ENCODE peak calls at places on chromosomes 5 and 9, in ten cellular contexts. T, D, C, X, A, Z, U, S, E and I are unnamed samples. For H3K4me1, the result is how much of the 10 kb centered on the place peaks cover.

GRCh38 chr9:10268500-10269485 is 344.0 kb downstream of the PTPRD start:
- DNase-seq in T (peak), D (no peak), C (no peak), X (no peak), A (no peak), Z (no peak), U (peak), S (peak), E (no peak), I (no peak)

GRCh38 chr5:3325811-3326568 is 269.6 kb upstream of the IRX1 start:
- DNase-seq in T (no peak), D (no peak), C (no peak), X (no peak), A (peak), Z (no peak), U (no peak), S (no peak), E (no peak), I (no peak)

GRCh38 chr5:60550311-60550710 is 149.7 kb downstream of the DEPDC1B start:
- DNase-seq in T (no peak), D (no peak), C (no peak), X (no peak), A (no peak), Z (no peak), U (no peak), S (no peak), E (no peak), I (no peak)

GRCh38 chr9:132069046-132069898 is 10.4 kb downstream of the MED27 start:
- DNase-seq in T (no peak), D (no peak), C (no peak), X (no peak), A (no peak), Z (no peak), U (peak), S (no peak), E (no peak), I (peak)

GRCh38 chr9:124293712-124294504 is 36.2 kb downstream of the NEK6 start:
- DNase-seq in T (no peak), D (no peak), C (no peak), X (no peak), A (no peak), Z (no peak), U (no peak), S (no peak), E (no peak), I (no peak)

GRCh38 chr9:107016383-107016782 is 153.4 kb downstream of the ZNF462 start:
- DNase-seq in T (peak), D (no peak), C (no peak), X (no peak), A (no peak), Z (no peak), U (no peak), S (no peak), E (no peak), I (no peak)

GRCh38 chr9:4475301-4475700 is 15.0 kb upstream of the SLC1A1 start:
- DNase-seq in T (no peak), D (no peak), C (no peak), X (no peak), A (no peak), Z (no peak), U (peak), S (no peak), E (no peak), I (no peak)

GRCh38 chr5:140182075-140182709 is 7.2 kb downstream of the CYSTM1 start:
- DNase-seq in T (peak), D (no peak), C (no peak), X (no peak), A (peak), Z (peak), U (no peak), S (no peak), E (no peak), I (no peak)

GRCh38 chr9:124079176-124079925 is 67.8 kb downstream of the LHX2 start:
- DNase-seq in T (no peak), D (no peak), C (no peak), X (no peak), A (no peak), Z (no peak), U (peak), S (no peak), E (no peak), I (peak)

GRCh38 chr5:61575581-61575980 is 243.5 kb downstream of the ZSWIM6 start:
- DNase-seq in T (no peak), D (no peak), C (no peak), X (no peak), A (no peak), Z (no peak), U (no peak), S (peak), E (no peak), I (no peak)

GRCh38 chr5:124511791-124512190 is 234.6 kb downstream of the ZNF608 start:
- DNase-seq in T (no peak), D (no peak), C (no peak), X (no peak), A (no peak), Z (no peak), U (peak), S (no peak), E (no peak), I (no peak)

GRCh38 chr5:98309785-98310566 is 463.5 kb upstream of the RGMB start:
- DNase-seq in T (no peak), D (no peak), C (peak), X (no peak), A (no peak), Z (no peak), U (peak), S (no peak), E (no peak), I (no peak)

GRCh38 chr5:177995691-177996595 is at the start of gene PROP1:
- DNase-seq in T (no peak), D (no peak), C (no peak), X (no peak), A (no peak), Z (no peak), U (no peak), S (no peak), E (no peak), I (no peak)

GRCh38 chr5:1405539-1406530 is 39.4 kb downstream of the SLC6A3 start:
- DNase-seq in T (no peak), D (peak), C (no peak), X (no peak), A (no peak), Z (no peak), U (no peak), S (no peak), E (peak), I (no peak)

GRCh38 chr5:153636713-153637112 is 146.2 kb downstream of the GRIA1 start:
- DNase-seq in T (no peak), D (no peak), C (no peak), X (no peak), A (no peak), Z (no peak), U (no peak), S (no peak), E (no peak), I (no peak)

GRCh38 chr5:16572289-16573015 is 44.3 kb downstream of the RETREG1 start:
- DNase-seq in T (no peak), D (no peak), C (no peak), X (no peak), A (no peak), Z (no peak), U (no peak), S (no peak), E (no peak), I (no peak)

GRCh38 chr5:136246632-136247031 is 53.7 kb upstream of the SMIM32 start:
- DNase-seq in T (no peak), D (no peak), C (no peak), X (no peak), A (no peak), Z (no peak), U (no peak), S (no peak), E (no peak), I (no peak)

DNA sequence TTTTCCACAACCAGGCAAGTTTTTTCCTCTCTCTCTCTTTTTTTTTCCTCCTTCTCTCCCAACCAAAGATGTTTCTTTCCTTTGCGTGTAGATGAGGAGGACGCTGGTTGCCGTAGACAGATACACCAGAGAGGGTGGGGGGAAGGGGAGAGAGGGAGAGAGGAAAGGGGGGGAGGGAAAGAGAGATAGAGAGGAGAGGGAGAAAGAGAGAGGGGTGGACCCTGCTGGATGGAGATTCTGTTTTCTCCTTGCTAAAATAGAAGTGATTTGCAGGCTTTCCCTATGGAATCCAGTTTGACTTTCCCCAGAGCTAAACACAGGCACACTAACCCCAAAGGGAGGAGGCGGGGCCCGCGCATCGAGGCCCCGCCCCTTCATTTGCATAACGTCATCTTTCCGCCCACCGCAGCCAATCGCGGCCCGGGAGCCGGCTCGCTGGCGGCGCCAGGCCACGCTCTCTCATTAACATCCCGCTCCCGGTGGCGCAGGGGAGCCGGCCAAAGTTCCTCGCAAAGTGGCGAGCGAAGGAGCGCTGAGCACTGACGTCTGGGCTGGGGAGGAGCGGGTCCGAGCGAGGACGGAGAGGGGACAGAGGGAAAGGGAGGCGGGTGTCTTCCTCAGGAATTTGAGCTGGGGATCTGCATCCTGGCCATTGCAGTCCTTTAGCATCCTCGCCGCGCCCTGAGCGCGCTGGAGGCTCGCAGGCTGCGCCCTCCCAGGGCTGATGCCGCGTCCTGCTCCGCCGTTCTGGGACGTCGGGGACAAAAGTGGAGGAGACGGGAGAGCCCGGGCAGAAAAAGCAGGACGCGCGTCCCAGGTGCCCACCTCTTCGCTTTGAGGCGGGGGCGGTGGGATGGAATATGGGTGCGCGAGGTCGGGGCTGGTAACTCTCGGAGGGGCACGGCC is 559 bp upstream of the EBF1 start:
- DNase-seq in T (peak), D (peak), C (peak), X (peak), A (peak), Z (peak), U (peak), S (peak), E (peak), I (peak)
- TF ChIP-seq POLR2A in T (no peak), D (peak), C (peak), X (peak), A (peak), Z (peak), U (peak), S (no peak), E (no peak), I (peak)

DNA sequence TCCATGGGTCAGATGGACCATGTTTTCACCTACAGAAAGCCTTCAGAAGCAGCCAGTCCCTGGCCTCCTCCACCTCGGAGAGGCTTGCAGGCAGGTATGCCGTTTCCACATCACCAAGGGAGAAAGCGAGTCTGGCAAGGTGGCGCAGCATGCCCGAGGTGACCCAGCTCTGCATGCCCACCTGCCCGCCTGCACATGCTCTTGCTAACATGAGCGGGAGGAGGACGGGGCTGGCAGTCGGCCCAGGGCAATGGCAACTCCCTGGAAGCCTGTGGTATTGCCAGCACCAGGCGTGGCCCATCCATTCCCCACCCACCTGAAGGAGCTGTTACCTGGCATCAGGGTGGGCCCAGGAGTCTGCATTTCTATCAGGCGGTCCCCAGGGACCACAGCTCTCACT is 3.3 kb upstream of the NINJ1 start:
- DNase-seq in T (no peak), D (no peak), C (no peak), X (no peak), A (no peak), Z (no peak), U (no peak), S (no peak), E (no peak), I (no peak)
- H3K4me1 ChIP-seq in T (under half), D (under half), C (under half), X (under half), A (under half), Z (under half), U (under half), S (under half), E (under half), I (under half)

DNA sequence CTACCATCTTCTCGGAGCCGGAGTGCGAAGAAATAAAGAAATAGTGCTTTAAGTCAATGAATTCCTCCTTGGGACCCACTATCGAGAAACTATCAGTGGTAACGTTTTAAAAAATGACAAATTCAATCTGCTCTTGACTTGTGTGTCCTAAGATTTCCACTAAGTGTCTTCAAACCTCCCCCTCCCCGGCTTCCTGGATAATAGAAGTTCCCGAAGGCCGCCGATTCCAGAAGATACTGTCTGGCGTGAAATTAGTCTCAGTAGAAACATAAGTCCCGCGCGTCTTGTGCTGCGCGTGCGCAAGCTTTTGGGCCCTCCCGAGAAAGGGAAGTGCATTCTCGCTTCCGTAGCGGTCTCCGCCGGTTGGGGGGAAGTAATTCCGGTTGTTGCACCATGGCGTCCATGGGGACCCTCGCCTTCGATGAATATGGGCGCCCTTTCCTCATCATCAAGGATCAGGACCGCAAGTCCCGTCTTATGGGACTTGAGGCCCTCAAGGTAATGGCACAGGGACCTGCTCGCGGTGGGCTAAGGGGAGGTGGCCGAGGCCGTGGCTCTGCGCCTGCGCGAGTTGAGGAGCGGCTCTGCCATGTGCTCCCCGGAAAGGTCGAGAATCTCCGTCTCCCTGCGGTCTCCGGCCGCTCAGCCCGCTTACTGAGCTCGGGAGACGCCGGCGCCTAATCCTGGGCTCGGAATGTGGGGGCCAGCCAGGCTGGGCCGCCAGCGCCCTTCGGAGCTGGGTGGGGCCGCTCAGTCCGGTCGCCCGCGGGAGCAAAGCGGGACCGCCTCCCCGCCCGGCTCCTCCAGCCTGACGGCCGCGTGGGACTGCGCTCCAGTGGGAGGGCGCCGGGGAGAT is at the start of gene CCT5:
- DNase-seq in T (peak), D (peak), C (peak), X (peak), A (peak), Z (peak), U (peak), S (peak), E (peak), I (peak)
- TF ChIP-seq POLR2A in T (peak), D (peak), C (peak), X (peak), A (peak), Z (peak), U (peak), S (no peak), E (no peak), I (no peak)

GRCh38 chr9:7358876-7359275 is 440.7 kb downstream of the DMAC1 start:
- DNase-seq in T (no peak), D (no peak), C (no peak), X (no peak), A (no peak), Z (no peak), U (no peak), S (no peak), E (no peak), I (no peak)
- H3K4me1 ChIP-seq in T (under half), D (under half), C (under half), X (under half), A (under half), Z (under half), U (under half), S (under half), E (under half), I (under half)

DNA sequence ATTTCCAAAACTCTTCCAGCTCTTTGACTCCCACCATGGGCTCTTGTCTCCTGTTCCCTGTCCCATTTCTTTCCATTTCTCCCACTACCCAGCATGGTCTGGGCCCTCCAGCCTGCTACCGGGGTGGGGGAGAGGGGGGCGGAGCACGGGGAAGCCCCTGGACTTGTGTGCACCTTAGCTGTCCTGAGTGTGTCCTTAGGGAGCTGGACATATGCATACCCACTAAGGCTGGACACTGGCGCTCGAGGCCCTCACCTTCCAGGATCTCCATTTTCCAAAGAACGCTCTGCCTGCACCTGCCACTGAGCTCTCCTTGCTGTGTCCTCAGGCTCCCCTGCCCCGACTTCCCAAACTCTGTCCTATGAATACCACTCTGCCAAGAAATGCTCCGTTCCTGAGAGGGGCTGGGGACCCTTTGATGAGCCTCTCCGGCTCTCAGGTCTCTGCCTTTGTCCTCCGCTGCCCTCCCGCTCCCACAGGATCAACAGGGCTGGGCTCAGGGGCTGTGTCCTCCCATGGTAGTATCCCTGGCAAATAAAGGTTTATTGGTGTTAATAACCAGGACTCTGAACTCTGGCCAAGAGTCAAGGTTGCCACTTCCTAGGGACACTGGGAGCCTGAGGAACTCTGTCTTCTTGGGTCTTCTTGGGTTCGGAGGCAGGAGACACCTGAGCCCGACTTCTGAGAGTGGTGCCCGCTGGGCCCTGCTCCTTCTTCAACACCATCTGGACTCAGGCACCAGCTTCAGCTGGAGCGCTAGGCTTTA is 831 bp upstream of the SHROOM1 start:
- DNase-seq in T (no peak), D (no peak), C (no peak), X (no peak), A (no peak), Z (no peak), U (no peak), S (no peak), E (no peak), I (no peak)
- TF ChIP-seq POLR2A in T (no peak), D (no peak), C (no peak), X (no peak), A (no peak), Z (no peak), U (no peak), S (no peak), E (no peak), I (no peak)